ENCODE peak calls at places on chromosome 16, in six cellular contexts. P, G, U, L, Y and N are unnamed samples.

GRCh38 chr16:46730801-46731690 is 17.1 kb downstream of the MYLK3 start:
- DNase-seq in Y (no peak), G (no peak), U (no peak), P (no peak), L (no peak), N (no peak)

GRCh38 chr16:78184554-78185183 is 85.2 kb downstream of the WWOX start:
- DNase-seq in G (no peak), Y (no peak), L (peak), P (no peak), U (no peak), N (no peak)

GRCh38 chr16:80936410-80936809 is 70.3 kb downstream of the CMC2 start:
- DNase-seq in U (no peak), Y (no peak), P (no peak), L (no peak), G (peak), N (no peak)

GRCh38 chr16:49278944-49279725 is 2.5 kb downstream of the CBLN1 start:
- DNase-seq in Y (no peak), G (no peak), P (no peak), U (no peak), L (no peak), N (no peak)

GRCh38 chr16:20306401-20306800 is 20.9 kb downstream of the GP2 start:
- DNase-seq in U (no peak), G (no peak), Y (no peak), P (no peak), L (no peak), N (no peak)

GRCh38 chr16:35411156-35411555 is 1951.7 kb downstream of the TP53TG3F start:
- DNase-seq in Y (no peak), L (no peak), G (no peak), P (no peak), U (no peak), N (no peak)

GRCh38 chr16:73043828-73044493 is 4.0 kb downstream of the ZFHX3 start:
- DNase-seq in P (no peak), U (no peak), Y (no peak), L (no peak), G (no peak), N (no peak)

GRCh38 chr16:27324851-27325301 is 11.1 kb downstream of the IL4R start:
- DNase-seq in U (no peak), P (no peak), Y (no peak), G (no peak), L (no peak), N (no peak)

GRCh38 chr16:66309409-66309808 is 57.1 kb upstream of the CDH5 start:
- DNase-seq in P (no peak), U (no peak), L (no peak), G (no peak), Y (no peak), N (no peak)

GRCh38 chr16:30829130-30830071 is 42.4 kb upstream of the ZNF629 start:
- DNase-seq in P (no peak), L (no peak), U (no peak), G (no peak), Y (no peak), N (no peak)

GRCh38 chr16:31083556-31083955 is 5.2 kb downstream of the PRSS53 start:
- DNase-seq in Y (no peak), G (no peak), L (no peak), U (no peak), P (no peak), N (no peak)

GRCh38 chr16:53053967-53054669 is 673 bp upstream of the CHD9 start:
- DNase-seq in P (no peak), Y (no peak), U (peak), G (no peak), L (no peak), N (no peak)

GRCh38 chr16:81544691-81545365 is 100.2 kb downstream of the CMIP start:
- DNase-seq in Y (no peak), U (no peak), P (no peak), L (no peak), G (no peak), N (no peak)

GRCh38 chr16:85541619-85542547 is 71.2 kb upstream of the GSE1 start:
- DNase-seq in G (no peak), L (no peak), Y (no peak), U (no peak), P (no peak), N (no peak)

GRCh38 chr16:82263456-82264159 is 93.6 kb upstream of the MPHOSPH6 start:
- DNase-seq in U (peak), Y (peak), L (peak), P (peak), G (peak), N (peak)

GRCh38 chr16:30660424-30661251 is 2.4 kb downstream of the FBRS start:
- DNase-seq in P (no peak), Y (no peak), U (peak), G (no peak), L (no peak), N (no peak)

GRCh38 chr16:27685802-27686201 is 135.9 kb downstream of the KATNIP start:
- DNase-seq in Y (no peak), P (no peak), U (no peak), G (no peak), L (no peak), N (no peak)

GRCh38 chr16:88534731-88535141 is 35.5 kb upstream of the ZC3H18 start:
- DNase-seq in U (peak), L (peak), Y (peak), P (peak), G (no peak), N (no peak)

GRCh38 chr16:79417465-79418093 is 183.0 kb downstream of the MAF start:
- DNase-seq in Y (no peak), G (no peak), P (no peak), U (no peak), L (no peak), N (no peak)

GRCh38 chr16:69563605-69564580 is 1.9 kb upstream of the NFAT5 start:
- DNase-seq in P (no peak), U (peak), L (peak), Y (no peak), G (no peak), N (peak)